ENCODE peak calls at places on chromosomes 12 and 14, in eight cellular contexts. W is GM23338, O is HFFc6, Y is fibroblast of the aortic adventitia, A is body of pancreas, L is OCI-LY7, N is astrocyte, I is nephron progenitor cell. K is an unnamed sample.

GRCh38 chr12:75329918-75330826 is at the start of gene CAPS2:
- DNase-seq in O (peak; percentile 77), Y (peak; percentile 82), N (peak; percentile 85), W (peak; percentile 90), L (peak; percentile 70), A (peak; percentile 84), I (peak; percentile 91), K (peak; percentile 52)

GRCh38 chr12:124381454-124382207 is 86.7 kb downstream of the RFLNA start:
- DNase-seq in Y (peak; percentile 84), W (no peak), A (peak; percentile 94), N (peak; percentile 81), I (no peak), O (peak; percentile 78), L (no peak), K (peak; percentile 45)

GRCh38 chr14:58920230-58920629 is 268.2 kb upstream of the DAAM1 start:
- DNase-seq in O (no peak), N (no peak), L (no peak), I (no peak), W (no peak), A (no peak), Y (no peak), K (no peak)

GRCh38 chr12:95805864-95806669 is 15.5 kb upstream of the NTN4 start:
- DNase-seq in N (peak; percentile 97), L (no peak), I (no peak), A (peak; percentile 24), W (no peak), O (peak; percentile 100), Y (peak; percentile 98), K (peak; percentile 89)

GRCh38 chr14:50943943-50944646 is at the start of gene PYGL:
- DNase-seq in I (peak; percentile 83), N (peak; percentile 52), A (peak; percentile 74), Y (peak; percentile 59), O (peak; percentile 39), W (peak; percentile 89), L (peak; percentile 50), K (no peak)

GRCh38 chr12:89156324-89156723 is 196.0 kb downstream of the DUSP6 start:
- DNase-seq in L (no peak), A (no peak), N (no peak), O (no peak), I (no peak), W (no peak), Y (peak; percentile 38), K (no peak)

GRCh38 chr12:113547157-113547556 is 75.5 kb upstream of the LHX5 start:
- DNase-seq in W (no peak), O (no peak), I (no peak), L (no peak), N (no peak), Y (no peak), A (no peak), K (no peak)

GRCh38 chr14:78606111-78606510 is 435.9 kb downstream of the NRXN3 start:
- DNase-seq in I (no peak), A (no peak), L (no peak), Y (peak; percentile 93), O (peak; percentile 93), W (no peak), N (peak; percentile 88), K (peak; percentile 48)

GRCh38 chr12:62127516-62127915 is 132.7 kb upstream of the USP15 start:
- DNase-seq in Y (no peak), W (no peak), N (no peak), A (no peak), L (no peak), O (no peak), I (no peak), K (no peak)

GRCh38 chr12:69534389-69534822 is 50.9 kb upstream of the CCT2 start:
- DNase-seq in O (peak; percentile 97), Y (peak; percentile 99), N (peak; percentile 100), A (peak; percentile 73), L (no peak), W (peak; percentile 96), I (peak; percentile 10), K (peak; percentile 94)

GRCh38 chr12:109839444-109839843 is 6.2 kb upstream of the TRPV4 start:
- DNase-seq in Y (no peak), N (no peak), L (no peak), I (no peak), W (no peak), O (no peak), A (no peak), K (no peak)

GRCh38 chr12:109842021-109842420 is 8.8 kb upstream of the TRPV4 start:
- DNase-seq in L (no peak), N (no peak), O (no peak), A (no peak), I (no peak), W (no peak), Y (no peak), K (no peak)

GRCh38 chr12:109844091-109844490 is 10.9 kb upstream of the TRPV4 start:
- DNase-seq in I (no peak), W (no peak), Y (peak; percentile 30), O (no peak), N (no peak), A (no peak), L (no peak), K (no peak)

GRCh38 chr12:109841356-109841755 is 8.2 kb upstream of the TRPV4 start:
- DNase-seq in A (no peak), I (no peak), N (no peak), W (peak; percentile 30), O (no peak), Y (no peak), L (no peak), K (no peak)

GRCh38 chr12:109840349-109841073 is 7.3 kb upstream of the TRPV4 start:
- DNase-seq in I (peak; percentile 35), O (no peak), A (no peak), W (peak; percentile 66), Y (no peak), N (no peak), L (no peak), K (no peak)
- TF ChIP-seq CTCF in I (no peak), O (no peak), A (no peak), W (no peak), Y (no peak), N (no peak), L (no peak), K (no peak)

GRCh38 chr12:45273717-45274271 is 57.9 kb downstream of the ANO6 start:
- DNase-seq in N (peak; percentile 100), W (no peak), O (peak; percentile 97), Y (peak; percentile 98), L (no peak), I (no peak), A (peak; percentile 19), K (peak; percentile 76)

GRCh38 chr12:45263587-45263986 is 47.7 kb downstream of the ANO6 start:
- DNase-seq in N (no peak), W (no peak), Y (no peak), A (no peak), I (no peak), L (no peak), O (no peak), K (no peak)

GRCh38 chr12:45269407-45269741 is 53.5 kb downstream of the ANO6 start:
- DNase-seq in W (no peak), N (no peak), A (no peak), I (no peak), Y (no peak), L (no peak), O (no peak), K (no peak)

GRCh38 chr12:45268672-45269406 is 52.9 kb downstream of the ANO6 start:
- DNase-seq in Y (peak; percentile 96), I (peak; percentile 80), N (peak; percentile 94), A (peak; percentile 71), L (peak; percentile 17), W (peak; percentile 58), O (peak; percentile 91), K (no peak)
- TF ChIP-seq CTCF in Y (peak; percentile 45), I (peak; percentile 28), N (peak; percentile 61), A (peak; percentile 52), L (peak; percentile 74), W (peak; percentile 65), O (peak; percentile 80), K (peak; percentile 40)

GRCh38 chr14:73850940-73851339 is 691 bp upstream of the PTGR2 start:
- DNase-seq in N (no peak), A (no peak), O (no peak), I (no peak), W (no peak), Y (peak; percentile 25), L (no peak), K (no peak)

GRCh38 chr14:73846944-73847343 is 4.7 kb upstream of the PTGR2 start:
- DNase-seq in Y (no peak), I (no peak), W (no peak), N (no peak), O (no peak), A (no peak), L (no peak), K (no peak)

GRCh38 chr14:73851567-73852382 is at the start of gene PTGR2:
- DNase-seq in Y (peak; percentile 97), N (peak; percentile 92), L (peak; percentile 96), A (peak; percentile 98), O (peak; percentile 95), W (peak; percentile 99), I (peak; percentile 99), K (peak; percentile 93)
- TF ChIP-seq CTCF in Y (peak; percentile 27), N (no peak), L (no peak), A (peak; percentile 53), O (no peak), W (no peak), I (no peak), K (no peak)

GRCh38 chr12:52387859-52388258 is 2.4 kb upstream of the KRT84 start:
- DNase-seq in L (no peak), A (no peak), N (no peak), O (no peak), W (no peak), I (no peak), Y (no peak), K (no peak)

GRCh38 chr12:52389313-52390207 is 4.1 kb upstream of the KRT84 start:
- DNase-seq in I (peak; percentile 22), A (no peak), Y (peak; percentile 8), N (peak; percentile 49), O (peak; percentile 8), W (peak; percentile 23), L (no peak), K (no peak)

GRCh38 chr12:52391618-52392002 is 6.2 kb upstream of the KRT84 start:
- DNase-seq in N (no peak), A (peak; percentile 22), W (no peak), Y (peak; percentile 13), L (no peak), O (no peak), I (no peak), K (no peak)

GRCh38 chr12:52392465-52393007 is 7.1 kb upstream of the KRT84 start:
- DNase-seq in I (no peak), N (no peak), A (no peak), O (no peak), W (no peak), L (no peak), Y (no peak), K (no peak)

DNA sequence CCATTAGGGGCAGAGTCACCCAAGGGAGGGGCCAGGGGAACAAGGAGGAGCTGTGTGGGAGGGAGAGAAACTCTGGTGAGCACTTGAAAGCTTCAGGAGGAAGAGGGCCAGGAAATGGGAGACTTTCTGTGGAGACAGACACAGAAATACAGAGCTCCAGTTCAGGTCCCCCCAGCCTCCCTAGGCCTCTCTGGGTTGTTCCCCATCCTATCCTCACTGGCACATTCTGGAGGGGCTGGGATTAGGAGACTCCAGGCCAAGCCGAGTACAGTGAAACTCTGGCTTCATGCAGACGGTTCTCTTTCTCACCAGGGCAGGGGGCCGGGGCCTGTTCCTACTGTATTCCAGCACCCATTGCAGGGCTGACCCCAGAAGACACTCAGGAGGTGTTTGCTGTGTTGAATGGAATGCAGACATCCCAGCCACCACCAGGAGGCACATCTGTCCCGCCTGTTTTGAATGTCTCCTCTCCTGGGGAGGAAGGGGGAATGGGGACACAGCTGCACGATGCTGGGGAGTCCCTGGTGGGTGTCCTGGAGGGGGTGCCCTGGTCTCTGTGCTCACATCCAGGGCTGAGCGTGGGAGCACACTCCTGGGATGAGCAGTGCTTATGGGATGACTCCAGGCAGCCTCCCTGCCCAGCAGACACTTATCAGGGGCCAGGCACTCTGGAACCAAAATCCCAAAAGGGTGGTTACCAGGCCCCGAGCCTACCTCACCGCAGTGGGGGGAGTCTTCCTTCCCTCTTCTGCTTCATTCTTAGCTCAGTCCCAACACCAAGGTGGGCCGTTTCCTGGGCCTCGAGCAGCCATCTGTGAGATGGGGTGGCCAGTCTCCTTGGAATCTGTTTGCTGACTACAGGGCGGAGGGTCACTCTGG is 5.5 kb upstream of the KRT84 start:
- DNase-seq in N (no peak), O (no peak), Y (peak; percentile 5), L (peak; percentile 6), A (no peak), W (peak; percentile 73), I (peak; percentile 37), K (no peak)
- TF ChIP-seq CTCF in N (peak; percentile 59), O (peak; percentile 85), Y (peak; percentile 55), L (peak; percentile 68), A (peak; percentile 31), W (peak; percentile 75), I (peak; percentile 51), K (peak; percentile 43)